ENCODE peak calls at places on chromosome 1, in nine cellular contexts. One of them, this sample, is unnamed.

GRCh38 chr1:100006688-100007087 is 36.9 kb downstream of the SLC35A3 start:
- DNase-seq in left cardiac atrium: no peak
- DNase-seq in substantia nigra: no peak
- DNase-seq in NCI-H2107: no peak
- DNase-seq in stimulated activated naive CD8-positive, alpha-beta T cell treated with anti-CD3 and anti-CD28 coated beads, Interleukin-15, Interleukin-2, amounts not matched to agents 100 U/mL and 50 U/mL, for 24 hours: no peak
- DNase-seq in activated T-cell treated with anti-CD3 and anti-CD28 coated beads for 1 hour: no peak
- DNase-seq in hypothalamus: no peak
- DNase-seq in germinal center: no peak
- DNase-seq in epithelial cell of prostate: no peak
- DNase-seq in this sample: no peak

GRCh38 chr1:238674331-238674730 is 712.0 kb upstream of the CHRM3 start:
- DNase-seq in hypothalamus: no peak
- DNase-seq in germinal center: no peak
- DNase-seq in stimulated activated naive CD8-positive, alpha-beta T cell treated with anti-CD3 and anti-CD28 coated beads, Interleukin-15, Interleukin-2, amounts not matched to agents 100 U/mL and 50 U/mL, for 24 hours: no peak
- DNase-seq in left cardiac atrium: no peak
- DNase-seq in activated T-cell treated with anti-CD3 and anti-CD28 coated beads for 1 hour: no peak
- DNase-seq in NCI-H2107: no peak
- DNase-seq in epithelial cell of prostate: no peak
- DNase-seq in substantia nigra: no peak
- DNase-seq in this sample: no peak

GRCh38 chr1:44406761-44407429 is 1.8 kb downstream of the RNF220 start:
- DNase-seq in substantia nigra: no peak
- DNase-seq in hypothalamus: no peak
- DNase-seq in epithelial cell of prostate: no peak
- DNase-seq in NCI-H2107: no peak
- DNase-seq in stimulated activated naive CD8-positive, alpha-beta T cell treated with anti-CD3 and anti-CD28 coated beads, Interleukin-15, Interleukin-2, amounts not matched to agents 100 U/mL and 50 U/mL, for 24 hours: peak; percentile 42
- DNase-seq in germinal center: peak; percentile 27
- DNase-seq in left cardiac atrium: peak; percentile 25
- DNase-seq in activated T-cell treated with anti-CD3 and anti-CD28 coated beads for 1 hour: no peak
- DNase-seq in this sample: no peak

GRCh38 chr1:3459940-3460652 is 5.6 kb downstream of the ARHGEF16 start:
- DNase-seq in germinal center: no peak
- DNase-seq in substantia nigra: no peak
- DNase-seq in hypothalamus: no peak
- DNase-seq in stimulated activated naive CD8-positive, alpha-beta T cell treated with anti-CD3 and anti-CD28 coated beads, Interleukin-15, Interleukin-2, amounts not matched to agents 100 U/mL and 50 U/mL, for 24 hours: no peak
- DNase-seq in left cardiac atrium: no peak
- DNase-seq in NCI-H2107: no peak
- DNase-seq in epithelial cell of prostate: no peak
- DNase-seq in activated T-cell treated with anti-CD3 and anti-CD28 coated beads for 1 hour: no peak
- DNase-seq in this sample: no peak

GRCh38 chr1:236795757-236796719 is 946 bp downstream of the MTR start:
- DNase-seq in activated T-cell treated with anti-CD3 and anti-CD28 coated beads for 1 hour: no peak
- DNase-seq in epithelial cell of prostate: no peak
- DNase-seq in stimulated activated naive CD8-positive, alpha-beta T cell treated with anti-CD3 and anti-CD28 coated beads, Interleukin-15, Interleukin-2, amounts not matched to agents 100 U/mL and 50 U/mL, for 24 hours: peak; percentile 84
- DNase-seq in left cardiac atrium: no peak
- DNase-seq in hypothalamus: no peak
- DNase-seq in substantia nigra: no peak
- DNase-seq in NCI-H2107: no peak
- DNase-seq in germinal center: peak; percentile 8
- DNase-seq in this sample: no peak

GRCh38 chr1:162922196-162922595 is 61.2 kb upstream of the CCDC190 start:
- DNase-seq in hypothalamus: no peak
- DNase-seq in epithelial cell of prostate: no peak
- DNase-seq in stimulated activated naive CD8-positive, alpha-beta T cell treated with anti-CD3 and anti-CD28 coated beads, Interleukin-15, Interleukin-2, amounts not matched to agents 100 U/mL and 50 U/mL, for 24 hours: no peak
- DNase-seq in activated T-cell treated with anti-CD3 and anti-CD28 coated beads for 1 hour: no peak
- DNase-seq in NCI-H2107: no peak
- DNase-seq in left cardiac atrium: no peak
- DNase-seq in germinal center: no peak
- DNase-seq in substantia nigra: no peak
- DNase-seq in this sample: no peak

GRCh38 chr1:68758666-68759209 is 261.9 kb upstream of the DEPDC1 start:
- DNase-seq in NCI-H2107: no peak
- DNase-seq in germinal center: no peak
- DNase-seq in activated T-cell treated with anti-CD3 and anti-CD28 coated beads for 1 hour: no peak
- DNase-seq in stimulated activated naive CD8-positive, alpha-beta T cell treated with anti-CD3 and anti-CD28 coated beads, Interleukin-15, Interleukin-2, amounts not matched to agents 100 U/mL and 50 U/mL, for 24 hours: no peak
- DNase-seq in hypothalamus: no peak
- DNase-seq in left cardiac atrium: no peak
- DNase-seq in epithelial cell of prostate: no peak
- DNase-seq in substantia nigra: no peak
- DNase-seq in this sample: no peak

GRCh38 chr1:154969246-154969645 is 1.3 kb downstream of the SHC1 start:
- DNase-seq in left cardiac atrium: no peak
- DNase-seq in NCI-H2107: no peak
- DNase-seq in germinal center: no peak
- DNase-seq in activated T-cell treated with anti-CD3 and anti-CD28 coated beads for 1 hour: no peak
- DNase-seq in epithelial cell of prostate: no peak
- DNase-seq in hypothalamus: no peak
- DNase-seq in substantia nigra: no peak
- DNase-seq in stimulated activated naive CD8-positive, alpha-beta T cell treated with anti-CD3 and anti-CD28 coated beads, Interleukin-15, Interleukin-2, amounts not matched to agents 100 U/mL and 50 U/mL, for 24 hours: no peak
- DNase-seq in this sample: no peak

GRCh38 chr1:37574834-37575479 is 18.2 kb downstream of the DNALI1 start:
- DNase-seq in hypothalamus: no peak
- DNase-seq in left cardiac atrium: no peak
- DNase-seq in substantia nigra: no peak
- DNase-seq in NCI-H2107: no peak
- DNase-seq in activated T-cell treated with anti-CD3 and anti-CD28 coated beads for 1 hour: no peak
- DNase-seq in epithelial cell of prostate: no peak
- DNase-seq in germinal center: no peak
- DNase-seq in stimulated activated naive CD8-positive, alpha-beta T cell treated with anti-CD3 and anti-CD28 coated beads, Interleukin-15, Interleukin-2, amounts not matched to agents 100 U/mL and 50 U/mL, for 24 hours: no peak
- DNase-seq in this sample: no peak

GRCh38 chr1:172431721-172432192 is 11.3 kb downstream of the C1orf105 start:
- DNase-seq in activated T-cell treated with anti-CD3 and anti-CD28 coated beads for 1 hour: peak; percentile 14
- DNase-seq in NCI-H2107: no peak
- DNase-seq in stimulated activated naive CD8-positive, alpha-beta T cell treated with anti-CD3 and anti-CD28 coated beads, Interleukin-15, Interleukin-2, amounts not matched to agents 100 U/mL and 50 U/mL, for 24 hours: no peak
- DNase-seq in left cardiac atrium: no peak
- DNase-seq in epithelial cell of prostate: no peak
- DNase-seq in hypothalamus: no peak
- DNase-seq in substantia nigra: no peak
- DNase-seq in germinal center: no peak
- DNase-seq in this sample: no peak

GRCh38 chr1:205434738-205435137 is 12.9 kb upstream of the LEMD1 start:
- DNase-seq in substantia nigra: no peak
- DNase-seq in germinal center: no peak
- DNase-seq in hypothalamus: no peak
- DNase-seq in NCI-H2107: peak; percentile 56
- DNase-seq in left cardiac atrium: no peak
- DNase-seq in activated T-cell treated with anti-CD3 and anti-CD28 coated beads for 1 hour: no peak
- DNase-seq in stimulated activated naive CD8-positive, alpha-beta T cell treated with anti-CD3 and anti-CD28 coated beads, Interleukin-15, Interleukin-2, amounts not matched to agents 100 U/mL and 50 U/mL, for 24 hours: no peak
- DNase-seq in epithelial cell of prostate: no peak
- DNase-seq in this sample: no peak

This sample was measured in hippocampal formation.